ENCODE peak calls at places on chromosomes 12 and 14, in eight cellular contexts. D is left ventricle myocardium superior; B is hypothalamus; N is activated CD8-positive, alpha-beta memory T cell treated with anti-CD3 and anti-CD28 coated beads for 4 hours; O is thyroid gland; U is epithelial cell of prostate; V is IMR-90; X is LoVo. Y is an unnamed sample.

GRCh38 chr12:56152132-56152755 is at the start of gene MYL6B:
- DNase-seq in X (peak; percentile 98), U (peak; percentile 46), B (peak; percentile 91), O (peak; percentile 94), V (peak; percentile 88), D (peak; percentile 97), N (peak; percentile 85), Y (peak; percentile 80)

GRCh38 chr12:14774074-14774943 is 29.0 kb downstream of the WBP11 start:
- DNase-seq in O (peak; percentile 97), U (peak; percentile 75), D (peak; percentile 95), X (peak; percentile 99), N (peak; percentile 58), V (peak; percentile 94), B (peak; percentile 93), Y (peak; percentile 64)

GRCh38 chr12:52054231-52054837 is 3.1 kb downstream of the NR4A1 start:
- DNase-seq in V (no peak), X (no peak), D (no peak), B (no peak), N (no peak), U (no peak), O (no peak), Y (no peak)

GRCh38 chr14:99996951-99997571 is 68.2 kb upstream of the EVL start:
- DNase-seq in N (no peak), V (peak; percentile 78), X (no peak), B (no peak), D (no peak), O (no peak), U (peak; percentile 56), Y (no peak)

GRCh38 chr12:94970560-94970959 is 32.9 kb downstream of the NDUFA12 start:
- DNase-seq in B (no peak), N (no peak), V (no peak), D (no peak), O (no peak), U (no peak), X (no peak), Y (no peak)

GRCh38 chr12:26195641-26196423 is 459 bp downstream of the SSPN start:
- DNase-seq in D (peak; percentile 70), B (peak; percentile 78), V (peak; percentile 31), U (no peak), O (peak; percentile 72), X (peak; percentile 41), N (no peak), Y (no peak)

GRCh38 chr12:20364501-20364900 is 3.8 kb upstream of the PDE3A start:
- DNase-seq in X (no peak), O (no peak), D (no peak), V (no peak), N (no peak), B (no peak), U (no peak), Y (no peak)

GRCh38 chr12:57452937-57453509 is 2.1 kb upstream of the INHBE start:
- DNase-seq in U (no peak), D (peak; percentile 88), O (peak; percentile 81), V (peak; percentile 84), N (no peak), X (peak; percentile 79), B (peak; percentile 76), Y (no peak)

GRCh38 chr12:94244165-94245133 is 96.1 kb downstream of the PLXNC1 start:
- DNase-seq in X (no peak), N (no peak), D (no peak), U (no peak), V (no peak), O (no peak), B (no peak), Y (peak; percentile 46)

GRCh38 chr14:71931492-71932228 is 569 bp upstream of the RGS6 start:
- DNase-seq in B (peak; percentile 17), X (peak; percentile 27), D (peak; percentile 54), U (no peak), N (no peak), O (no peak), V (no peak), Y (no peak)

GRCh38 chr14:90805662-90806548 is 10.3 kb downstream of the TTC7B start:
- DNase-seq in O (no peak), B (peak; percentile 31), U (no peak), V (no peak), D (peak; percentile 66), X (no peak), N (no peak), Y (no peak)

GRCh38 chr14:72104011-72104613 is 171.9 kb downstream of the RGS6 start:
- DNase-seq in N (no peak), U (no peak), O (no peak), D (peak; percentile 31), X (no peak), B (no peak), V (no peak), Y (peak; percentile 17)

GRCh38 chr12:69298947-69299346 is 49.2 kb upstream of the LYZ start:
- DNase-seq in N (no peak), O (no peak), D (no peak), V (no peak), X (no peak), U (peak; percentile 27), B (no peak), Y (no peak)

GRCh38 chr12:130633771-130634170 is 82.3 kb downstream of the RIMBP2 start:
- DNase-seq in N (no peak), V (no peak), B (peak; percentile 62), O (peak; percentile 7), U (no peak), D (no peak), X (no peak), Y (no peak)

GRCh38 chr12:93855265-93855664 is 178.1 kb downstream of the CRADD start:
- DNase-seq in B (no peak), U (no peak), X (no peak), D (no peak), O (no peak), N (no peak), V (no peak), Y (no peak)

GRCh38 chr14:31568671-31569070 is 7.5 kb downstream of the NUBPL start:
- DNase-seq in D (no peak), B (no peak), U (no peak), X (no peak), N (no peak), O (no peak), V (peak; percentile 61), Y (no peak)

GRCh38 chr12:127717293-127717692 is 549.7 kb upstream of the TMEM132C start:
- DNase-seq in V (no peak), X (no peak), B (no peak), D (no peak), N (no peak), U (no peak), O (no peak), Y (no peak)

GRCh38 chr12:24615967-24616411 is 332.9 kb downstream of the BCAT1 start:
- DNase-seq in X (peak; percentile 23), D (no peak), B (no peak), N (no peak), O (no peak), U (no peak), V (peak; percentile 78), Y (no peak)

GRCh38 chr12:6476496-6476895 is 6.0 kb upstream of the VAMP1 start:
- DNase-seq in V (peak; percentile 88), N (no peak), U (no peak), D (no peak), B (no peak), X (no peak), O (no peak), Y (no peak)

GRCh38 chr12:10167588-10167987 is 4.3 kb downstream of the OLR1 start:
- DNase-seq in N (no peak), X (no peak), D (no peak), O (no peak), B (no peak), V (no peak), U (no peak), Y (no peak)

GRCh38 chr12:130482448-130482847 is 144.8 kb downstream of the PIWIL1 start:
- DNase-seq in B (no peak), V (no peak), D (no peak), X (no peak), N (no peak), U (no peak), O (no peak), Y (no peak)

GRCh38 chr12:14416658-14417057 is 51.2 kb downstream of the ATF7IP start:
- DNase-seq in U (no peak), O (no peak), B (no peak), V (peak; percentile 93), X (no peak), N (no peak), D (no peak), Y (no peak)

GRCh38 chr12:96131230-96131788 is 62.9 kb upstream of the ELK3 start:
- DNase-seq in X (no peak), V (no peak), O (no peak), N (no peak), D (no peak), U (no peak), B (no peak), Y (no peak)

GRCh38 chr12:132560421-132560830 is 50.0 kb downstream of the LRCOL1 start:
- DNase-seq in B (no peak), U (no peak), X (peak; percentile 37), O (no peak), V (no peak), N (no peak), D (no peak), Y (peak; percentile 63)

GRCh38 chr12:114668151-114668891 is 15.7 kb downstream of the TBX3 start:
- DNase-seq in U (peak; percentile 84), X (peak; percentile 99), O (peak; percentile 92), B (peak; percentile 40), V (peak; percentile 84), D (peak; percentile 88), N (no peak), Y (peak; percentile 46)

GRCh38 chr12:66823857-66824570 is 145.1 kb upstream of the GRIP1 start:
- DNase-seq in U (peak; percentile 85), B (no peak), X (peak; percentile 18), V (no peak), O (peak; percentile 12), N (no peak), D (no peak), Y (no peak)

GRCh38 chr12:80056845-80057244 is 42.5 kb upstream of the OTOGL start:
- DNase-seq in N (no peak), D (no peak), B (no peak), U (no peak), O (peak; percentile 4), X (no peak), V (no peak), Y (no peak)

GRCh38 chr14:58947816-58948440 is 240.5 kb upstream of the DAAM1 start:
- DNase-seq in D (no peak), X (no peak), U (no peak), O (no peak), B (no peak), N (no peak), V (no peak), Y (no peak)

GRCh38 chr12:104576980-104577925 is 120.5 kb downstream of the CHST11 start:
- DNase-seq in U (no peak), D (no peak), V (peak; percentile 79), B (no peak), N (no peak), O (no peak), X (no peak), Y (no peak)

GRCh38 chr12:12859690-12860089 is 31.7 kb upstream of the GPRC5A start:
- DNase-seq in D (no peak), O (no peak), U (no peak), N (no peak), X (peak; percentile 32), B (no peak), V (peak; percentile 35), Y (no peak)

GRCh38 chr14:64770751-64771150 is 66.5 kb downstream of the PLEKHG3 start:
- DNase-seq in U (no peak), O (no peak), B (no peak), V (no peak), N (no peak), X (no peak), D (no peak), Y (no peak)

GRCh38 chr14:60815371-60815770 is 80.8 kb downstream of the MNAT1 start:
- DNase-seq in O (no peak), N (no peak), X (no peak), V (no peak), D (no peak), B (no peak), U (no peak), Y (peak; percentile 10)

GRCh38 chr12:124408822-124409517 is 114.1 kb downstream of the RFLNA start:
- DNase-seq in D (no peak), U (no peak), X (no peak), B (no peak), N (no peak), V (no peak), O (no peak), Y (no peak)

GRCh38 chr14:99050309-99050708 is 221.7 kb downstream of the BCL11B start:
- DNase-seq in N (no peak), V (no peak), D (no peak), U (no peak), X (no peak), O (no peak), B (no peak), Y (no peak)